ENCODE peak calls at places on chromosomes 4 and X, in eight cellular contexts. H is A549, S is body of pancreas, C is stomach, A is OCI-LY7, K is ovary, V is left ventricle myocardium inferior, D is tibial artery. J is an unnamed sample.

GRCh38 chr4:152307669-152308068 is 228.2 kb downstream of the FBXW7 start:
- DNase-seq in H (no peak), S (no peak), C (no peak), A (peak; percentile 3), K (no peak), V (no peak), D (no peak), J (no peak)

GRCh38 chr4:111999801-112000200 is 145.5 kb upstream of the FAM241A start:
- DNase-seq in H (no peak), S (no peak), C (no peak), A (no peak), K (no peak), V (no peak), D (no peak), J (no peak)

GRCh38 chrX:46574337-46574940 is 874 bp downstream of the CHST7 start:
- DNase-seq in H (peak; percentile 48), S (no peak), C (no peak), A (peak; percentile 44), K (peak; percentile 41), V (no peak), D (no peak), J (no peak)

GRCh38 chr4:61373901-61374611 is 173.9 kb downstream of the ADGRL3 start:
- DNase-seq in H (no peak), S (no peak), C (no peak), A (no peak), K (no peak), V (no peak), D (no peak), J (no peak)

GRCh38 chr4:129232627-129233337 is 136.8 kb downstream of the C4orf33 start:
- DNase-seq in H (no peak), S (no peak), C (no peak), A (no peak), K (no peak), V (no peak), D (no peak), J (no peak)

GRCh38 chrX:16892504-16893362 is 22.6 kb upstream of the RBBP7 start:
- DNase-seq in H (peak; percentile 89), S (peak; percentile 73), C (peak; percentile 72), A (peak; percentile 86), K (peak; percentile 67), V (peak; percentile 37), D (peak; percentile 73), J (peak; percentile 41)

GRCh38 chrX:78595901-78596502 is 63.1 kb downstream of the RTL3 start:
- DNase-seq in H (peak; percentile 2), S (no peak), C (no peak), A (peak; percentile 13), K (no peak), V (no peak), D (peak; percentile 17), J (no peak)

GRCh38 chrX:40152706-40153334 is 55.1 kb upstream of the BCOR start:
- DNase-seq in H (peak; percentile 42), S (peak; percentile 81), C (peak; percentile 81), A (peak; percentile 14), K (peak; percentile 47), V (peak; percentile 53), D (no peak), J (no peak)

GRCh38 chrX:123219916-123220315 is 35.8 kb downstream of the GRIA3 start:
- DNase-seq in H (no peak), S (peak; percentile 24), C (no peak), A (no peak), K (peak; percentile 26), V (peak; percentile 29), D (no peak), J (no peak)

GRCh38 chrX:10166731-10167149 is 10.0 kb downstream of the CLCN4 start:
- DNase-seq in H (no peak), S (no peak), C (peak; percentile 37), A (peak; percentile 11), K (no peak), V (peak; percentile 25), D (no peak), J (no peak)

GRCh38 chr4:41792166-41792565 is 43.6 kb upstream of the PHOX2B start:
- DNase-seq in H (no peak), S (no peak), C (no peak), A (no peak), K (no peak), V (no peak), D (no peak), J (no peak)

GRCh38 chrX:48107717-48108116 is 22.7 kb upstream of the SPACA5B start:
- DNase-seq in H (no peak), S (no peak), C (no peak), A (peak; percentile 4), K (no peak), V (no peak), D (no peak), J (no peak)

GRCh38 chr4:36773467-36773866 is 471.1 kb upstream of the NWD2 start:
- DNase-seq in H (no peak), S (no peak), C (no peak), A (no peak), K (no peak), V (no peak), D (no peak), J (no peak)

GRCh38 chr4:8817813-8818062 is 53.9 kb downstream of the HMX1 start:
- DNase-seq in H (no peak), S (peak; percentile 31), C (peak; percentile 25), A (no peak), K (no peak), V (no peak), D (peak; percentile 16), J (no peak)

GRCh38 chrX:22760513-22761057 is 239.2 kb upstream of the DDX53 start:
- DNase-seq in H (no peak), S (no peak), C (no peak), A (no peak), K (no peak), V (no peak), D (no peak), J (no peak)

GRCh38 chr4:111494971-111495370 is 650.3 kb upstream of the FAM241A start:
- DNase-seq in H (no peak), S (no peak), C (no peak), A (no peak), K (no peak), V (no peak), D (no peak), J (no peak)

GRCh38 chr4:106365613-106366012 is 3.0 kb downstream of the GIMD1 start:
- DNase-seq in H (peak; percentile 43), S (no peak), C (no peak), A (no peak), K (no peak), V (no peak), D (no peak), J (no peak)

GRCh38 chr4:172996571-172997216 is 171.9 kb upstream of the GALNT7 start:
- DNase-seq in H (peak; percentile 42), S (no peak), C (no peak), A (no peak), K (no peak), V (no peak), D (no peak), J (no peak)

GRCh38 chr4:41069838-41070237 is 144.5 kb downstream of the APBB2 start:
- DNase-seq in H (no peak), S (no peak), C (no peak), A (no peak), K (no peak), V (no peak), D (no peak), J (no peak)

GRCh38 chr4:3323071-3323481 is 30.3 kb downstream of the RGS12 start:
- DNase-seq in H (no peak), S (peak; percentile 2), C (peak; percentile 20), A (no peak), K (peak; percentile 29), V (no peak), D (no peak), J (peak; percentile 36)

GRCh38 chr4:3320361-3321023 is 27.7 kb downstream of the RGS12 start:
- DNase-seq in H (no peak), S (peak; percentile 29), C (peak; percentile 40), A (no peak), K (peak; percentile 26), V (peak; percentile 37), D (no peak), J (no peak)

GRCh38 chr4:3321295-3321889 is 28.6 kb downstream of the RGS12 start:
- DNase-seq in H (no peak), S (peak; percentile 15), C (peak; percentile 23), A (no peak), K (peak; percentile 81), V (peak; percentile 54), D (peak; percentile 39), J (no peak)

GRCh38 chr4:3324093-3324815 is 31.4 kb downstream of the RGS12 start:
- DNase-seq in H (no peak), S (peak; percentile 8), C (peak; percentile 17), A (no peak), K (peak; percentile 19), V (no peak), D (no peak), J (no peak)

GRCh38 chr4:3322059-3322550 is 29.3 kb downstream of the RGS12 start:
- DNase-seq in H (no peak), S (peak; percentile 7), C (peak; percentile 16), A (no peak), K (peak; percentile 36), V (no peak), D (no peak), J (peak; percentile 34)
- H3K27ac ChIP-seq in H (no peak overlapping the region), S (no peak overlapping the region), C (no peak overlapping the region), A (no peak overlapping the region), K (peak overlapping the region; percentile 71), V (peak overlapping the region; percentile 84), D (no peak overlapping the region), J (peak overlapping the region; percentile 61)

GRCh38 chr4:185425600-185426352 is at the start of gene UFSP2:
- DNase-seq in H (peak; percentile 87), S (peak; percentile 88), C (peak; percentile 92), A (peak; percentile 94), K (peak; percentile 91), V (peak; percentile 88), D (peak; percentile 88), J (peak; percentile 91)
- TF ChIP-seq CTCF in H (no peak), S (no peak), C (no peak), A (no peak), K (peak; percentile 36), V (no peak), D (no peak), J (peak; percentile 17)

GRCh38 chr4:1214101-1215095 is 34.5 kb downstream of the CTBP1 start:
- DNase-seq in H (no peak), S (no peak), C (no peak), A (no peak), K (no peak), V (no peak), D (no peak), J (no peak)

GRCh38 chr4:1216869-1217294 is 32.0 kb downstream of the CTBP1 start:
- DNase-seq in H (no peak), S (no peak), C (peak; percentile 48), A (peak; percentile 81), K (no peak), V (no peak), D (no peak), J (no peak)

GRCh38 chr4:1215347-1216075 is 33.4 kb downstream of the CTBP1 start:
- DNase-seq in H (no peak), S (no peak), C (peak; percentile 43), A (peak; percentile 94), K (no peak), V (no peak), D (no peak), J (no peak)

GRCh38 chr4:1217366-1217765 is 31.6 kb downstream of the CTBP1 start:
- DNase-seq in H (no peak), S (no peak), C (no peak), A (no peak), K (no peak), V (no peak), D (no peak), J (no peak)

GRCh38 chr4:1216076-1216614 is 32.8 kb downstream of the CTBP1 start:
- DNase-seq in H (no peak), S (no peak), C (no peak), A (no peak), K (no peak), V (no peak), D (no peak), J (no peak)
- H3K27ac ChIP-seq in H (no peak overlapping the region), S (no peak overlapping the region), C (no peak overlapping the region), A (peak overlapping the region; percentile 99), K (no peak overlapping the region), V (peak overlapping the region; percentile 65), D (no peak overlapping the region), J (no peak overlapping the region)

GRCh38 chr4:3855646-3856045 is 89.5 kb downstream of the ADRA2C start:
- DNase-seq in H (no peak), S (no peak), C (no peak), A (no peak), K (no peak), V (no peak), D (no peak), J (no peak)
- TF ChIP-seq CTCF in H (no peak), S (no peak), C (no peak), A (no peak), K (no peak), V (no peak), D (no peak), J (no peak)